ENCODE peak calls at places on chromosomes 7 and 10, in nine cellular contexts. Q is endothelial cell of umbilical vein; E is ovary; R is HepG2; U is body of pancreas; S is CD4-positive, alpha-beta T cell; J is AG04450; W is tibial artery; X is fibroblast of lung. O is an unnamed sample. For H3K9me3, the result is how much of the 10 kb centered on the place peaks cover.

GRCh38 chr7:141586878-141587277 is 35.7 kb downstream of the AGK start:
- DNase-seq in J (no peak), E (no peak), X (no peak), Q (no peak), R (no peak), S (no peak), U (no peak), W (no peak), O (no peak)

GRCh38 chr7:12137283-12137682 is 73.8 kb upstream of the TMEM106B start:
- DNase-seq in E (no peak), Q (no peak), S (no peak), X (peak), U (no peak), J (no peak), R (no peak), W (no peak), O (no peak)

GRCh38 chr10:31582365-31583052 is 263.5 kb downstream of the ZEB1 start:
- DNase-seq in X (peak), U (no peak), S (no peak), E (no peak), R (no peak), J (no peak), Q (peak), W (no peak), O (peak)

GRCh38 chr7:43758029-43758860 is at the start of gene BLVRA:
- DNase-seq in Q (peak), W (peak), U (peak), E (peak), S (peak), X (peak), R (peak), J (no peak), O (peak)

GRCh38 chr10:33657154-33657900 is 322.9 kb upstream of the NRP1 start:
- DNase-seq in R (peak), Q (peak), X (peak), E (no peak), U (no peak), W (no peak), S (no peak), J (no peak), O (no peak)

GRCh38 chr10:92778091-92778490 is 70.2 kb upstream of the EXOC6 start:
- DNase-seq in X (peak), Q (no peak), U (no peak), S (no peak), J (no peak), W (no peak), R (no peak), E (no peak), O (no peak)

GRCh38 chr10:100006241-100006886 is 3.4 kb downstream of the DNMBP start:
- DNase-seq in Q (peak), X (peak), U (no peak), E (no peak), W (no peak), R (peak), J (peak), S (no peak), O (no peak)

GRCh38 chr10:42975005-42975493 is 101.8 kb upstream of the RET start:
- DNase-seq in X (no peak), U (peak), S (no peak), Q (no peak), J (no peak), W (peak), E (no peak), R (no peak), O (peak)

GRCh38 chr10:127972958-127973357 is 66.1 kb downstream of the PTPRE start:
- DNase-seq in Q (no peak), X (no peak), W (no peak), U (no peak), E (no peak), S (no peak), J (no peak), R (no peak), O (no peak)

GRCh38 chr10:48275743-48276142 is 1.2 kb upstream of the FRMPD2 start:
- DNase-seq in U (no peak), Q (no peak), R (no peak), X (no peak), J (no peak), W (no peak), E (no peak), S (no peak), O (no peak)

GRCh38 chr7:31129067-31129466 is 77.0 kb downstream of the ADCYAP1R1 start:
- DNase-seq in R (no peak), S (no peak), U (no peak), Q (no peak), X (no peak), W (no peak), J (no peak), E (no peak), O (no peak)

GRCh38 chr7:105639677-105640493 is 58.6 kb upstream of the EFCAB10 start:
- DNase-seq in S (no peak), X (no peak), E (no peak), J (no peak), Q (no peak), W (no peak), U (no peak), R (no peak), O (no peak)

GRCh38 chr10:103353281-103353680 is 2.3 kb upstream of the PCGF6 start:
- DNase-seq in W (no peak), U (no peak), R (peak), Q (no peak), J (no peak), E (no peak), X (no peak), S (no peak), O (no peak)
- TF ChIP-seq CTCF in W (no peak), U (no peak), R (no peak), Q (no peak), J (no peak), E (no peak), X (no peak), S (no peak), O (no peak)

DNA sequence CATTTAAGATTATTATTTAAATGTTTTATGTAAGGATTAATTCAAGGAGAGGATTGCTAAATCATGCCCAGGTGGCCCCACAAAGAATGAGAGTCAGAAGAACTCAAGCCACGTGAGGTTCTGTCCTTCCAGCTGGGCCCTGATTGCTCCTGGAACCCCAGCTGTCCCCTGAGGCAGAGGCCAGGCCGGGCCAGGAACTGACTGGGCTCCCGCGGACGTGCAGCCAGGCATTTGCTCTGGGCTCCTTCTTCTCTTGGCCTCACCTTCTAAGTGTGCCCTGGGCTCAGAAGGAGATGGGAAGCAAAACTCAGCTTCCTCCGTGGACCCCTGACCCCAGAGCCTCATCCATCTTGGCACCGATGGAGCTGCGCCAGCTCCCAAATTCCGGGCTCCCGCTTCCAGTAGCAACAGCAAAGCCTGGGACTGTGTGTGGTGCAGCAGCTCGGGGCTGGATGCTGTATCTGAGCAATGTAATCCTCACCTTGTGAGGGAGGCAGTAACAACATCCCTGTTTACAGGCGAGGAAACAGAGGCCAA is 250.6 kb upstream of the PPP2R2D start:
- DNase-seq in X (no peak), E (no peak), W (no peak), Q (no peak), S (no peak), U (peak), J (no peak), R (no peak), O (no peak)
- H3K9me3 ChIP-seq in X (under half), E (under half), W (under half), Q (under half), S (under half), U (under half), J (half or more), R (under half), O (under half)

GRCh38 chr10:3935933-3936359 is 150.9 kb upstream of the KLF6 start:
- DNase-seq in U (peak), X (peak), R (no peak), J (no peak), S (no peak), W (peak), E (peak), Q (peak), O (no peak)

GRCh38 chr10:3936422-3937040 is 151.5 kb upstream of the KLF6 start:
- DNase-seq in W (no peak), J (no peak), Q (no peak), X (no peak), U (no peak), E (no peak), S (no peak), R (no peak), O (no peak)

GRCh38 chr10:3933733-3934132 is 148.7 kb upstream of the KLF6 start:
- DNase-seq in Q (no peak), W (no peak), R (no peak), J (no peak), U (no peak), X (no peak), E (no peak), S (no peak), O (no peak)

GRCh38 chr10:3932597-3933380 is 147.8 kb upstream of the KLF6 start:
- DNase-seq in R (no peak), X (no peak), J (no peak), U (no peak), S (no peak), E (no peak), W (no peak), Q (no peak), O (no peak)

DNA sequence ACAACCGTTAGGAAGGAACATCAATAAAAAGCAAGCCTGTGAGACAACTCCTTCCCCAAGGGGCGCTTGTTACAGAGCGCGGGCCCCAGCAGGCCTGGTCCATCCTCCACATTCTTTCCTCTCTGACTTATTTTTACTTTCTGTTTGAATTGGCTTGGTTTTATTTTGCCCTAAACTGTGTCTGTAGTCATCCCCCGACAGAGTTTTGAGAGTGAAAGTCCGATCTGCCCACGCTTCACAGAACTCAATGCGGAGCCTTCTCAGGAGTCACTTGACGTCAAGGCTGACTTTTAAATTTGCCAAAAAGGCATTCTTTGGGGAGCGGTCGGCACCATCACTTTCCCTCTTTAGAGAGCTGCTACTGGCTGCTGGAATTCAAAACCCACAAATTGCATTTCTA is 150.1 kb upstream of the KLF6 start:
- DNase-seq in R (no peak), J (peak), S (peak), X (peak), Q (peak), E (peak), U (no peak), W (peak), O (no peak)
- TF ChIP-seq CTCF in R (no peak), J (no peak), S (no peak), X (no peak), Q (no peak), E (no peak), U (no peak), W (no peak), O (no peak)

DNA sequence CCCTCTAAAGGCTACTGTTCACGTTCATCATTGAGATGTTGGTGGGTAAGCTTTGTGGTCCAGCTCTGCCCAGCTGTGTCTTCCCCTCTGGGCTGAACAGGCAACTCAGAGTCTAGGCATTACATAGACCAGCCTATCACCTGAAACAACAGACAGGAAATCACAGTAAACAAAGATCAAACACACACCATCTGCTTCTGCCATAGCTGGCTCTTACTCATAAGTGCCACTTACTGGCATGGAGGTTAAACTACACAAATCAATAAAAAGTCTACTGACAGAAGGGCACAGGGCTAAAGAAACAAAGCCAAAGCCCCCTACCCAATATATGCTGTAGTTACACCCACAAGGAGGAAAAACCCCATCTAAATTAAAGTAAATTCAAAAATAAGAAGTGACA is 35.0 kb downstream of the SEPTIN14 start:
- DNase-seq in S (no peak), X (no peak), U (no peak), J (no peak), W (no peak), E (no peak), Q (no peak), R (peak), O (no peak)
- H3K9me3 ChIP-seq in S (under half), X (under half), U (under half), J (under half), W (under half), E (under half), Q (under half), R (under half), O (under half)

GRCh38 chr10:17503795-17504194 is 49.4 kb upstream of the ST8SIA6 start:
- DNase-seq in E (no peak), R (no peak), S (no peak), Q (no peak), U (no peak), W (no peak), X (no peak), J (no peak), O (no peak)

GRCh38 chr10:17506859-17507471 is 52.6 kb upstream of the ST8SIA6 start:
- DNase-seq in J (no peak), X (no peak), U (no peak), Q (no peak), E (no peak), R (no peak), S (no peak), W (no peak), O (no peak)

GRCh38 chr10:17502788-17503187 is 48.4 kb upstream of the ST8SIA6 start:
- DNase-seq in U (no peak), Q (no peak), E (no peak), W (no peak), J (no peak), R (no peak), S (no peak), X (no peak), O (no peak)

GRCh38 chr10:17506390-17506789 is 52.0 kb upstream of the ST8SIA6 start:
- DNase-seq in W (no peak), Q (no peak), X (no peak), E (no peak), R (no peak), S (no peak), J (no peak), U (no peak), O (no peak)

DNA sequence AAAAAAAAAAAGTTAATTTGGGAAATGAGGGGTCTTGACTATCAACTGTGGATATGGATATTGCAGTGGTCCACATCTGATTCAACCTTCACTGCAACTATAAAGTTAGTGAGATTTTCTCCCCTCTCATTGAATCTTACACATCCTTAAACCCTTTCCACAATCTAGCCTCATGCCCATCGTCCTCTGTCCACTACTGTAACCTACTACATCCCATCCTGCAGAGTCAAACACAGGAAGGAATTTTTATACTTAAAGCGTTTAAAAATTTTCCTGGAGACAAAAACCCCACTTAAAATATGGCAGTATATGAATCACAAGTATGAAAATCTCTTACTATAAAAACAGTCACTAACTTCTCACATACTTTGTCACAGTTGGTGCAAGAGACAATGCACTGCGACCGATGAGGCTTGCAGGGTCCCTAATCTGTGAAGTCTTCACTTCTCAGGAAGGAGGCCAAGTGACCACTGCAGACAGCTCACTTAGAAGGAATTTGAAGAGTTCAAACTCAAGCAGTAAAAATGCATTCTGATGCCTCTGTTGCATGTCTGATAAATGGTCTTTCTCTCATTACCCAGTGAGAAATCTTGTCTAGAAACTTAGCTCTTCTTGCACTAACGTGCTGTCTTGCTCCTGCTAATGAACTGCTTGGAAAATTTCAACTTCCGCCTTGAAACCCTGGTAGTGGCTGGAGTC is 50.3 kb upstream of the ST8SIA6 start:
- DNase-seq in X (peak), Q (no peak), S (no peak), R (no peak), W (no peak), J (peak), U (no peak), E (no peak), O (no peak)
- TF ChIP-seq CTCF in X (no peak), Q (no peak), S (no peak), R (no peak), W (no peak), J (no peak), U (no peak), E (no peak), O (no peak)

GRCh38 chr7:158187055-158187770 is 400.4 kb downstream of the PTPRN2 start:
- DNase-seq in R (no peak), Q (no peak), E (no peak), J (no peak), S (no peak), U (no peak), X (peak), W (no peak), O (no peak)

GRCh38 chr7:158191671-158192070 is 396.0 kb downstream of the PTPRN2 start:
- DNase-seq in Q (no peak), W (no peak), E (no peak), S (no peak), R (no peak), J (no peak), X (no peak), U (no peak), O (no peak)

GRCh38 chr7:158186406-158186805 is 401.2 kb downstream of the PTPRN2 start:
- DNase-seq in U (no peak), R (no peak), S (no peak), Q (no peak), E (no peak), W (no peak), J (no peak), X (no peak), O (no peak)

GRCh38 chr7:158190756-158191155 is 396.9 kb downstream of the PTPRN2 start:
- DNase-seq in E (no peak), S (no peak), W (no peak), R (no peak), X (no peak), Q (no peak), J (no peak), U (no peak), O (no peak)

GRCh38 chr7:158188676-158189075 is 398.9 kb downstream of the PTPRN2 start:
- DNase-seq in U (no peak), W (no peak), Q (no peak), E (no peak), X (no peak), J (no peak), S (no peak), R (no peak), O (no peak)
- H3K9me3 ChIP-seq in U (under half), W (under half), Q (under half), E (under half), X (under half), J (half or more), S (under half), R (under half), O (under half)

DNA sequence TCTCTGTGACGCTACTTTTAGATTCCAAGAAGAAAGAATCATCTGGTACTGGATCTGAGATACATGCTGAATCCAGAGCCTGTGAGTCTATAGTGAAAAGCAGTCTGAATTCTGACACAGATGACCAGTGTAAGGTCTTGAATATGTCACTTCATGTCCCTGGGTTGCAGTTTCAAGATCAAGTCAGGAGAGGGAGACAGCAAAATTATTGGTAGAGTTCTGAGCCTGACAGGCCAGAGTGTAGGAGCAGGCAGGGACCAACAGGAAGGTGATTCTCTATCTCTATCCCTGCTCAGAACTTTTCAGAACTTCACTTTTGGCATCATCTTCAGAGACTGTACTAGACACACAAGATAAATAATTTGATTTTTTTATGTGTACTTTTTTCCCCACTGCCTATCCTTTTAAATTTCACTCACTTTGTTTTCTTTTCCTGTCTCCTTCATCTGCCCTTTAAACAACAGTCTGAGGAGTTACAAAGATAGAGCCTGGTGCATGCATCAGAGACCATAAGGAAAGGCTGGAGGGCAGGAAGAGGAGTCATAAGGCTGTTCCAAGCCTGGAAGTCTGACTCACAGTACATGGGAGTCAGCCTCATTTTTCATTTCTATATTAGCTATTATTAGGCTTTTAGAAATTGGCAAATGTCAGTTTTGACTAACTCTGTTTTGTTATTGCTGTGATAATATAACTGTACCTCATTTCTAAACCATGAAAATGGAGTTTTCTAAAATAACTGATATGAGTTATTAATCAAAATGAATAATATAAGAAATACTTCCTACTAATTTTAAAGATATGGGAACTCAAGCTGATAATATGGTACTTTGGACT is 120.2 kb upstream of the TMEM229A start:
- DNase-seq in U (no peak), E (no peak), Q (peak), X (peak), R (peak), W (no peak), S (no peak), J (peak), O (no peak)
- TF ChIP-seq CTCF in U (peak), E (no peak), Q (peak), X (peak), R (peak), W (no peak), S (no peak), J (peak), O (no peak)

DNA sequence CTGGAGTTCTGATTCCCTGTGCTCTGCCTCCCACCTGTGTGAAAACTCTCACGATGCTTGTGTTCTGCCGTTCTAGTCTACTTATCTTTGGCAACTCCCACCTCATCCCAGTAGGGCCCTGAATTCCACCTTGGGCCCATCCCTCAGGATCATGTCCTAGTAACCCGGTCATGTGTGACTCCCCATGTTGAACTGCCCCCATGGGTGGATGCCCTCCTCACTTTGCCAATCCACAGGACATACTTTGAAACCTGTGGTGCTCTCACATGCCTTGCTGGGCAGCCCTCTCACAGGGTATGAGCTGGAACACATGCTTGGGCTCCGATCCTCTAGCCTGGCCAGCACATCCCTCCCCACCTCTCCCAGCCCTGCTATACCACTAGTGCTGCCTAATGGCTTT is 3.8 kb upstream of the RBM33 start:
- DNase-seq in R (no peak), S (no peak), Q (no peak), U (no peak), W (no peak), J (no peak), E (no peak), X (no peak), O (no peak)
- H3K9me3 ChIP-seq in R (under half), S (under half), Q (under half), U (under half), W (under half), J (under half), E (under half), X (under half), O (under half)